ENCODE peak calls at places on chromosomes 11 and 22, in nine cellular contexts. K is ovary, C is stomach, H is tibial nerve, L is SK-N-SH, A is A549, D is HepG2, P is sigmoid colon, B is transverse colon. E is an unnamed sample.

GRCh38 chr22:43562843-43563242 is 151.0 kb downstream of the MPPED1 start:
- DNase-seq in K (no peak), C (no peak), H (no peak), L (no peak), A (no peak), D (no peak), P (no peak), B (no peak), E (no peak)

GRCh38 chr22:30824096-30824495 is 129.4 kb downstream of the OSBP2 start:
- DNase-seq in K (no peak), C (no peak), H (no peak), L (no peak), A (no peak), D (no peak), P (peak), B (no peak), E (no peak)

GRCh38 chr11:22859756-22860155 is 518 bp downstream of the CCDC179 start:
- DNase-seq in K (no peak), C (no peak), H (no peak), L (no peak), A (no peak), D (no peak), P (no peak), B (no peak), E (no peak)

GRCh38 chr22:46079861-46080821 is 70.2 kb upstream of the PPARA start:
- DNase-seq in K (no peak), C (peak), H (peak), L (peak), A (peak), D (no peak), P (peak), B (peak), E (peak)

GRCh38 chr22:32829451-32829851 is 27.9 kb downstream of the TIMP3 start:
- DNase-seq in K (no peak), C (no peak), H (no peak), L (no peak), A (no peak), D (no peak), P (peak), B (no peak), E (no peak)

GRCh38 chr11:12086271-12087074 is 23.9 kb upstream of the MICAL2 start:
- DNase-seq in K (no peak), C (peak), H (no peak), L (no peak), A (peak), D (peak), P (peak), B (peak), E (no peak)

GRCh38 chr11:111730031-111730430 is 36.2 kb downstream of the PPP2R1B start:
- DNase-seq in K (no peak), C (no peak), H (no peak), L (no peak), A (no peak), D (no peak), P (no peak), B (no peak), E (no peak)

GRCh38 chr11:18699269-18699596 is 654 bp downstream of the TMEM86A start:
- DNase-seq in K (no peak), C (no peak), H (no peak), L (peak), A (no peak), D (no peak), P (no peak), B (no peak), E (no peak)

GRCh38 chr22:29014301-29014700 is 47.3 kb downstream of the C22orf31 start:
- DNase-seq in K (no peak), C (no peak), H (no peak), L (no peak), A (no peak), D (no peak), P (no peak), B (no peak), E (no peak)

GRCh38 chr11:100923555-100923954 is 206.1 kb downstream of the PGR start:
- DNase-seq in K (no peak), C (no peak), H (no peak), L (no peak), A (no peak), D (no peak), P (no peak), B (no peak), E (no peak)

DNA sequence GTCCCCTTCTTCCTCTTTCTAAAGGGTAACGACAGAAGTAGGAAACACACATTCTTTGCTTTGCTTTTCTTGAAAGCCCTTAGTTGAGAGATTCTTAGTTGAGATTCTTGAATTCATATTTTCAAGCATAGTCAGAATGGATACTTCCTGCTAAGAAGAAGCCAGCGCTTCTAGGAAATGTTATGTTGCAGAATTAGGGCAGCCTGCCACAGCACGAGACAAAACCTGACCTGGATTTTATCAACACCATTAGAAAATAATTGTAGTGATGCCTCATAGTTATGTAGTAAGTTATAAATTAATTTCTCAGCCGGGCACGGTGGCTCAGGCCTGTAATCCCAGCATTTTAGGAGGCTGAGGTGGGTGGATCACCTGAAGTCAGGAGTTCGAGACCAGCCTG is 37.9 kb upstream of the NUP160 start:
- DNase-seq in K (no peak), C (no peak), H (no peak), L (no peak), A (peak), D (no peak), P (peak), B (no peak), E (no peak)
- TF ChIP-seq EP300 in K (no peak), C (no peak), H (no peak), L (peak), A (no peak), D (no peak), P (no peak), B (no peak), E (no peak)

GRCh38 chr22:42172385-42173172 is 42.0 kb upstream of the CYP2D6 start:
- DNase-seq in K (no peak), C (no peak), H (no peak), L (peak), A (no peak), D (peak), P (no peak), B (peak), E (no peak)
- TF ChIP-seq EP300 in K (no peak), C (no peak), H (no peak), L (no peak), A (no peak), D (no peak), P (no peak), B (no peak), E (no peak)

GRCh38 chr11:28730889-28731288 is 622.7 kb downstream of the METTL15 start:
- DNase-seq in K (no peak), C (no peak), H (no peak), L (no peak), A (no peak), D (no peak), P (no peak), B (no peak), E (no peak)

GRCh38 chr11:28728666-28729065 is 620.5 kb downstream of the METTL15 start:
- DNase-seq in K (no peak), C (no peak), H (no peak), L (no peak), A (no peak), D (no peak), P (no peak), B (no peak), E (no peak)

GRCh38 chr11:28730336-28730735 is 622.1 kb downstream of the METTL15 start:
- DNase-seq in K (no peak), C (no peak), H (no peak), L (no peak), A (no peak), D (no peak), P (no peak), B (no peak), E (no peak)

GRCh38 chr11:28729339-28729738 is 621.2 kb downstream of the METTL15 start:
- DNase-seq in K (no peak), C (no peak), H (no peak), L (no peak), A (no peak), D (no peak), P (no peak), B (no peak), E (peak)

DNA sequence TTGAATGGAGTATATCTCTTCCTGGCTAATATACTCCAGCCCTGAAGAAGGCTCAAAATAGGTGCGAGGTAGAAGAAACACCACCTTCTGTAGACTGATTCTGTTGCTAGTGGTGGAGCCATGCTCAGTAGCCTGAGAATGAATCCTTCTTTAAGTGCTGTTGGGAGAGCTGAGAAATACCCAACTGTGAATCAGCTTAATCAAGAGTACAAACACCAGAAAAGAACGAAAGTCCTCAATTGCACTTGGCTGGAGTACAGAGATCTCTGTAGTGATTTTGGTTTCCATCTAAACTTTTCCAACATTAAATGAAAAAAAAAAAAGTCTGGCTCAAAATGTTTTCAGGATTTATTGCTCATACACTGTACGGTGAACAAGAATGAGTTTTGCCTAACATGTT is 619.1 kb downstream of the METTL15 start:
- DNase-seq in K (no peak), C (no peak), H (no peak), L (no peak), A (no peak), D (no peak), P (no peak), B (no peak), E (no peak)
- TF ChIP-seq EP300 in K (no peak), C (no peak), H (no peak), L (no peak), A (no peak), D (no peak), P (no peak), B (no peak), E (no peak)

GRCh38 chr11:34149786-34150185 is 44.4 kb downstream of the NAT10 start:
- DNase-seq in K (no peak), C (no peak), H (no peak), L (peak), A (peak), D (no peak), P (no peak), B (no peak), E (no peak)

GRCh38 chr11:34148504-34149165 is 43.2 kb downstream of the NAT10 start:
- DNase-seq in K (no peak), C (no peak), H (no peak), L (no peak), A (no peak), D (no peak), P (peak), B (no peak), E (no peak)

GRCh38 chr11:34150494-34151151 is 45.2 kb downstream of the NAT10 start:
- DNase-seq in K (no peak), C (no peak), H (no peak), L (peak), A (no peak), D (no peak), P (peak), B (no peak), E (no peak)

GRCh38 chr11:34147581-34147980 is 42.2 kb downstream of the NAT10 start:
- DNase-seq in K (no peak), C (no peak), H (no peak), L (no peak), A (no peak), D (no peak), P (peak), B (no peak), E (no peak)

DNA sequence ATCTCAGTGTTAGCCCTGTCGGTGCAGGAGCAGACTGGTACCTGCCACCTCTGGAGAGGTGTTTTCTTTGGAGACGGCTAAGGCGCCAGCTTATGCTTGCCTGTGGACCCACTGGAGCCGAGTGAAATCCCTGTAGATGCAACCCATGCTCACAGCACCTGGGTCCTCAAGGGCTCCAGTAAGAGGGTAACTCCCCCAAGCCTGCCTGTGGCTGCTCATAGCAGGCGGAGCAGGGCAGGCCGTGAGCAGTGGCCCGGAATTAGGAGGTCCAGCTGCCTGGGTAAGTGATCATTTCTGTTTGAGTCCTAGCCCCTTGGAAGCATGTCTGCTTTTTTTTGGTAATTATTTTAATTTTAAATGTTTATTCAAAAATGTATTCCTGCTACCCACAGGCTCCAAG is 43.8 kb downstream of the NAT10 start:
- DNase-seq in K (no peak), C (no peak), H (no peak), L (no peak), A (no peak), D (no peak), P (peak), B (no peak), E (no peak)
- TF ChIP-seq EP300 in K (no peak), C (no peak), H (no peak), L (no peak), A (no peak), D (no peak), P (no peak), B (no peak), E (no peak)

GRCh38 chr11:75324189-75324588 is 27.3 kb downstream of the ARRB1 start:
- DNase-seq in K (no peak), C (no peak), H (no peak), L (no peak), A (no peak), D (no peak), P (no peak), B (no peak), E (no peak)

GRCh38 chr11:75323609-75324008 is 27.9 kb downstream of the ARRB1 start:
- DNase-seq in K (no peak), C (peak), H (no peak), L (no peak), A (peak), D (peak), P (no peak), B (peak), E (no peak)

GRCh38 chr11:75324740-75325139 is 26.7 kb downstream of the ARRB1 start:
- DNase-seq in K (no peak), C (peak), H (no peak), L (no peak), A (no peak), D (no peak), P (no peak), B (no peak), E (no peak)

GRCh38 chr11:75326439-75326810 is 25.0 kb downstream of the ARRB1 start:
- DNase-seq in K (no peak), C (no peak), H (no peak), L (no peak), A (peak), D (no peak), P (no peak), B (no peak), E (no peak)

DNA sequence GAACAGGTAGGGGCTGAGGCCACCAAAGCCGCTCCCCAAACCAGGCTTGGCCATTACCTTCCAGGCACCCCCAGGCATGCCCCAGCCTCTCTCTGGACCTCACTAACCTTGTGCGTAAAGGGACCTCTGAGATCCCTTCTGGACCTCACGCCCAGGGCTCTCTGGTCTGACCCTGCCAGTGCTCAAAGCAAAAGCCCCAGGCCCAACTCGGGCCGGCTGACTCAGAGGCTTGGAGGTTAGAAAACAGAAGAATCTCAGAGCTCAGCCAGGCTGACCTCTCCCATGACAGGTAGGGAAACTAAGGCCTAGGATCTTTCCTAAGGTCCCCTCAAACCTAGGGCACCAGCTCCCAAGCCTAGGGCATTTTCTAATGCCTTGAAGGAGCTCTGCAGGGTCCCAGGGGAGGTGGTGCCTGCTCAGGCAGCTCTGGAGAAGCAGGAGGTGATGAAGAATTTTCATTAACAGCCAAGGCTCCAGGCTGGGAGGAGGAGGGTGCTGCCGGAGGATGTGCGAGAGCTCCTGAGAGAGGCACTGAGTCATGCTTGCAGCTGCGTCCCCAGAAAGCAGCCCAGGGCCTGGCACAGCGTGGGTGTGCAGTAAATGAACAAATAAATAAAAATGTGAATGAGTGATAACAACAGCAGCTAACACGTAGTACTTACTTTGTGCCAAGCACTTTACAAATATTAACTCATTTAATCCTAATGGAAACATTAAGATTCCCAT is 25.6 kb downstream of the ARRB1 start:
- DNase-seq in K (no peak), C (peak), H (peak), L (no peak), A (peak), D (no peak), P (peak), B (no peak), E (no peak)
- TF ChIP-seq EP300 in K (no peak), C (no peak), H (no peak), L (no peak), A (no peak), D (no peak), P (no peak), B (no peak), E (no peak)

GRCh38 chr11:46267930-46268329 is 9.5 kb upstream of the CREB3L1 start:
- DNase-seq in K (no peak), C (no peak), H (no peak), L (no peak), A (no peak), D (no peak), P (no peak), B (no peak), E (no peak)

GRCh38 chr11:46263120-46263519 is 14.3 kb upstream of the CREB3L1 start:
- DNase-seq in K (no peak), C (no peak), H (no peak), L (no peak), A (no peak), D (no peak), P (no peak), B (no peak), E (no peak)

GRCh38 chr11:46264030-46264429 is 13.4 kb upstream of the CREB3L1 start:
- DNase-seq in K (no peak), C (no peak), H (no peak), L (no peak), A (no peak), D (no peak), P (no peak), B (no peak), E (no peak)

GRCh38 chr11:46264976-46265375 is 12.5 kb upstream of the CREB3L1 start:
- DNase-seq in K (no peak), C (no peak), H (no peak), L (no peak), A (no peak), D (no peak), P (no peak), B (no peak), E (no peak)

DNA sequence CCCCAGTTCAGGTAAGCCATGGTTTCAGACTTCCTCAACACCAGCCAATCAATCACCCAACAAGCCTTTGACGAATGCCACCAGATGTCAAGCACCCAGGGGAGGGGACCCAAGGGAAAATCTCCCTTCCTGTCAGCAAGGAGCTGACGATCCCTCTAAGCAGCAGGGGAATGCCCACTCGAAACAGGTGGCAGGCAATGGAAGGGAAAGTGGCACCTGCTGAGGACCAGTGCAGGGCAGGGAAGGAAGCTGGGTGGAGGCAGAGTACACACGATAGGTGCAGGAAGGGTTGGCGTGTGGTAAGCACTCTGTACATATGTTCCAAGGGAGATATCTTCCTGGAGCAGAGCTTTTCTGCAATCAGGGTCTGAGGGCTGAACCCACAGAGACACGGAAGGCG is 11.7 kb upstream of the CREB3L1 start:
- DNase-seq in K (no peak), C (no peak), H (no peak), L (no peak), A (no peak), D (no peak), P (no peak), B (no peak), E (no peak)
- TF ChIP-seq EP300 in K (no peak), C (no peak), H (no peak), L (no peak), A (no peak), D (no peak), P (no peak), B (no peak), E (no peak)

GRCh38 chr11:129035254-129035653 is 92.6 kb upstream of the TP53AIP1 start:
- DNase-seq in K (no peak), C (no peak), H (no peak), L (no peak), A (no peak), D (no peak), P (no peak), B (no peak), E (no peak)
- TF ChIP-seq EP300 in K (no peak), C (no peak), H (no peak), L (no peak), A (no peak), D (no peak), P (no peak), B (no peak), E (no peak)

DNA sequence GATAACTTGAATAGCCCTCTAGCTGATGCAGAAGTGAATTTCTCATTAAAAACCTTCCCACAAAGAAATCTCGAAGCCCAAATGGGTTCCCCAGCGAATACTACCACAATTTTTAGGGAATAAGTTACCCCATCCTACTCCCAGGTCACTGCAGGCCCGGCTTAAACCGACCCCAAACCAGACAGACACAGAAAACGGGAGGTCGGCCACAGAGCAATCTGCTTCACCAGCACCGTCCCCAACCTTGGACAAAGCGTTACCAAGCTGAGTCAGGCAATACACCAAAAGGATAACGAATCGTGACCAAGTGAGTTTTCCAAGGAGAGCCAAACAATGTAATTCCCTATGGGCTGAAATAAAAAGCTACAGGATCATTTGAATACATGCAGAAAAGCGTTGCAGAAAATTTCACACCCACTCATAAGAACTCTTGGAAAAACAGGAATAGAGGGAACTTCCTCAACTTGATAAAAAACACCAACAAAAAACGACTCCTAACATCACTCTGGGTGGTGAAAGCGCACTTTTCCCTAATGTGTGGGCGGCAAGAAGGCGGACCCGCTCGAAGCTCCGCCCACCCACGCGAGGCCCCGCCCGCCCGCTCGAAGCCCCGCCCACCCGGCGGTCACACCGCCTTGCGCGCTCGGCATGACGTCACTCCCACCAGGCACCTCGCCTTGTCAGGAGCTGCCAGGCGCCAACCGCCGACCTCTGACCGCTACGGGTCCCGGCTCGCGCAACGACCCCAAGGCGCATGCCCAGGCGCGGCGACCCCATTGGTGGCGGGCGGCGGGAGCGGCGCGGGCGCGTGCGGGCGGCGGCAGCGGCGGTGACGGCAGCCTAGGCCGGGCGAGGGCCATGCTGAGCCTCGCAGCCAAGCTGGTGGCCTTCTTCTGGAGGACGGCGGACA is at the start of gene MOV10L1:
- DNase-seq in K (peak), C (no peak), H (no peak), L (peak), A (no peak), D (no peak), P (no peak), B (no peak), E (no peak)
- TF ChIP-seq EP300 in K (no peak), C (no peak), H (no peak), L (no peak), A (no peak), D (no peak), P (no peak), B (no peak), E (no peak)

E was measured in upper lobe of left lung.